ENCODE peak calls at places on chromosome 20, in four cellular contexts. V, C, X and F are unnamed samples.

GRCh38 chr20:14523090-14523489 is 185.7 kb upstream of the FLRT3 start:
- DNase-seq in V (no peak), C (no peak), X (no peak), F (no peak)

GRCh38 chr20:48102821-48103635 is 317.7 kb upstream of the SULF2 start:
- DNase-seq in V (no peak), C (no peak), X (no peak), F (no peak)

GRCh38 chr20:11067359-11067758 is 393.6 kb upstream of the JAG1 start:
- DNase-seq in V (no peak), C (no peak), X (no peak), F (no peak)

GRCh38 chr20:56752274-56752673 is 123.2 kb downstream of the TFAP2C start:
- DNase-seq in V (no peak), C (no peak), X (no peak), F (peak)

GRCh38 chr20:19936801-19937583 is 80.2 kb upstream of the NAA20 start:
- DNase-seq in V (no peak), C (no peak), X (no peak), F (no peak)

GRCh38 chr20:24007758-24008157 is 19.2 kb upstream of the GGTLC1 start:
- DNase-seq in V (no peak), C (no peak), X (no peak), F (no peak)

GRCh38 chr20:21074605-21075336 is 31.4 kb downstream of the LINC00237 start:
- DNase-seq in V (no peak), C (no peak), X (no peak), F (no peak)

GRCh38 chr20:1331101-1331500 is 2.2 kb upstream of the SDCBP2 start:
- DNase-seq in V (no peak), C (no peak), X (no peak), F (no peak)

GRCh38 chr20:9301129-9302072 is 213.0 kb upstream of the LAMP5 start:
- DNase-seq in V (peak), C (no peak), X (no peak), F (peak)

GRCh38 chr20:15976047-15976731 is 597.1 kb downstream of the KIF16B start:
- DNase-seq in V (no peak), C (no peak), X (peak), F (no peak)

GRCh38 chr20:10591956-10592521 is 81.8 kb downstream of the JAG1 start:
- DNase-seq in V (no peak), C (no peak), X (no peak), F (no peak)

GRCh38 chr20:56554869-56555268 is 21.8 kb downstream of the FAM209B start:
- DNase-seq in V (peak), C (peak), X (no peak), F (peak)

GRCh38 chr20:53001502-53002301 is 29.5 kb downstream of the TSHZ2 start:
- DNase-seq in V (no peak), C (no peak), X (no peak), F (no peak)

GRCh38 chr20:10647471-10647870 is 26.3 kb downstream of the JAG1 start:
- DNase-seq in V (peak), C (peak), X (no peak), F (no peak)

GRCh38 chr20:42996141-42996540 is 193.6 kb downstream of the PTPRT start:
- DNase-seq in V (no peak), C (no peak), X (no peak), F (no peak)

GRCh38 chr20:4081396-4081795 is 66.0 kb upstream of the RNF24 start:
- DNase-seq in V (no peak), C (no peak), X (no peak), F (no peak)

GRCh38 chr20:4083103-4083864 is 67.9 kb upstream of the RNF24 start:
- DNase-seq in V (peak), C (no peak), X (no peak), F (no peak)

GRCh38 chr20:4084721-4085120 is 69.4 kb upstream of the RNF24 start:
- DNase-seq in V (no peak), C (no peak), X (no peak), F (no peak)

GRCh38 chr20:4084096-4084495 is 68.7 kb upstream of the RNF24 start:
- DNase-seq in V (no peak), C (no peak), X (no peak), F (no peak)

GRCh38 chr20:4082406-4083102 is 67.2 kb upstream of the RNF24 start:
- DNase-seq in V (peak), C (peak), X (no peak), F (no peak)
- TF ChIP-seq PHF8 in V (no peak), C (no peak), X (no peak), F (no peak)

GRCh38 chr20:58435237-58435636 is 46.2 kb downstream of the VAPB start:
- DNase-seq in V (no peak), C (no peak), X (no peak), F (no peak)

GRCh38 chr20:58439974-58440767 is 51.1 kb downstream of the VAPB start:
- DNase-seq in V (no peak), C (no peak), X (no peak), F (no peak)

GRCh38 chr20:58433759-58434158 is 44.7 kb downstream of the VAPB start:
- DNase-seq in V (no peak), C (peak), X (no peak), F (no peak)

GRCh38 chr20:58438970-58439808 is 50.2 kb downstream of the VAPB start:
- DNase-seq in V (no peak), C (no peak), X (no peak), F (no peak)

GRCh38 chr20:58436868-58437645 is 48.0 kb downstream of the VAPB start:
- DNase-seq in V (peak), C (no peak), X (no peak), F (peak)
- TF ChIP-seq PHF8 in V (no peak), C (no peak), X (no peak), F (no peak)

DNA sequence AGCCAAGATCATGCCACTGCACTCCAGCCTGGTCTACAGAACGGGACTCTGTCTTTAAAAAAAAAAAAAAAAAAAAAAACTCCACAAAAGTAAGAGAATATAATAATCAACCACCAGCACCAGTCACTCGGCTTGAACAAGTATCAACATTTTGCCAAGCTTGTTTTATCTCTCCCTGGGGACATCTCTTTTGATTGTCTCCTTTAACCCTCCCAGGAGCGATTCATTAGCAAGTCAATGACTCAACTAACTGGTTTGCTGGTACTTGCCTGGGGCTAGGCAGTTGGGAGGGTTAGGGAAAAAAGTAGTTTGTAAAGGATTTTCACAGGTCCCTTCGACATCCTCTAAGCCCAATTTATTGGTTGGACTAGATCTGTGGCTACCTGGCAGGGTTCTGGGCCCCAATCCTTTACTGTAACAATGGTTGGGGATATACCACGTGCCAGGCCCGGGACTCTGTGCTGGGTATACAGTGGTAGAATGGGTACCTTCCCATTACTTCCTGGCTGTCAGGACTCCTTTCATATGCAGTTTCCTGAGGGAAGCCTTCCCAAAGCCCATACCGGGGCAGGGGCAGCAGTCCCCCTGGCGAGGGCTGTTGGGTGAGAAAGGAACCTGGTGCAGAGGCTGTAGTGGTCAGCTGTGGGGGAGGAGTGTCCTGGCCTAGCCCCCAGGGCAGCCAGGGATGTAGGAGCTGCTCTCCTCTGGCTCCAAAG is 12.2 kb downstream of the TGIF2 start:
- DNase-seq in V (no peak), C (no peak), X (peak), F (no peak)
- TF ChIP-seq PHF8 in V (no peak), C (no peak), X (no peak), F (no peak)

DNA sequence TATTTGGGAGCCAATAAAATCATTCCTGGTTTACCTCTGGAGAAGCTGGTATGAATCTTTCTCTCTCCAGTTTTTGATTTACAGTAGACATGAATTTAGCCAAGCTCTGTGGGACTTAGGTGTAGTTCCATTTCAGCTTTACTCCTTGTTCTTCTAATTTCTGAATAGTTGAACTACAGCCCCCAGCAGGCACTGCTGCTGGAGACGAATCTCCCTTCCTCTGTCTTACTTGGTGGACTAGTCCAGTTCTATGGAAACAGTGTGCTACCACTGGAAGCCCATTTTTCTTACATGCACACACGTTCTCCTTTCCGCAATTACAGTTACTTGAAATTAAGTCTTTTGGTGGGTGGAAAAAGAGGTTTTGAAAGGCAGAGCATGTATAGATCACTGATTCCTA is 42.3 kb downstream of the RALGAPB start:
- DNase-seq in V (no peak), C (no peak), X (no peak), F (no peak)
- TF ChIP-seq PHF8 in V (no peak), C (no peak), X (no peak), F (no peak)

DNA sequence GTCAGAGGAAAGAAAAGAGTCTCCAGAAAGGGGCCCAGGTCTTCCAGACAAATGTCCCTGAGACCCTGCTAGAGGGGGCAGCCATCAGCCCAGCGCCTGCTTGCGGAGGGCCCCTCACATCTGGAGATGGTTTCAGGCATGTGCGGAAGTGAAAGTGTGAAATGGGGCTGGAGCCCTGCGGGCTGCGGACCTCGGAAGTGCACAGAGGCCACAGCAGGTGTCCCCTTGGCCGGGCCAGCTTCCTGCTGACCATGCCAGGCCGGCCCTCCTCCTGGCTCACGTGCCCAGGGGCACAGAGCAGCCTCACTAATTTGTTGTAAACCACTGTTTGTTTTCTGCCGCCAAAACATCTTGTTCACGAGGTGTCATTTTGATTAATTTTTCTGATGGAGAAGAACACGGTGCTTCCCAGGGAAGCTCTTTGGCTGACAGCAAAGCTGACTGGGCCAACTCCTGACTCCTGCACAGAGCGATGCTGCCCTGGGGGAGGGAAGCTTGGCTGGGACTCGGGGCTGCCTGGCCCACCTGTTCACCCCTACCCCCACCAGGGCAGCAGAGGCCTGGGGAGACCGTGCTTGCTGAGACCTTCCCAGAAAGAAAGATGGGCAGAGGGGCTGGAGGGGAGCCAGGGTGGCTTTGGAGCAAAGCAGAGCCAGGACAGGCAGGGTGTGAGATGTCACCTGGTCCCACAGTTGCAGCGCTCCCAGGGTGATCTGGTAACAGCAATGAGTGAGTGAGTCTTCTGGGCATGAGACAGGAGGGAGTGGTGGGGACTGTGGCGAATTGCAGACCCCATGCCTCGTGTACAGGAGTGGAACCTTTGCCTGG is 54.2 kb downstream of the BCAS4 start:
- DNase-seq in V (no peak), C (no peak), X (no peak), F (no peak)
- TF ChIP-seq PHF8 in V (no peak), C (no peak), X (no peak), F (no peak)

GRCh38 chr20:59804347-59804746 is 129.1 kb downstream of the SYCP2 start:
- DNase-seq in V (no peak), C (no peak), X (no peak), F (no peak)

GRCh38 chr20:59805266-59805665 is 128.2 kb downstream of the SYCP2 start:
- DNase-seq in V (no peak), C (no peak), X (no peak), F (no peak)

GRCh38 chr20:59802018-59802417 is 131.4 kb downstream of the SYCP2 start:
- DNase-seq in V (no peak), C (no peak), X (no peak), F (no peak)

GRCh38 chr20:59802471-59803221 is 130.8 kb downstream of the SYCP2 start:
- DNase-seq in V (no peak), C (no peak), X (no peak), F (no peak)

DNA sequence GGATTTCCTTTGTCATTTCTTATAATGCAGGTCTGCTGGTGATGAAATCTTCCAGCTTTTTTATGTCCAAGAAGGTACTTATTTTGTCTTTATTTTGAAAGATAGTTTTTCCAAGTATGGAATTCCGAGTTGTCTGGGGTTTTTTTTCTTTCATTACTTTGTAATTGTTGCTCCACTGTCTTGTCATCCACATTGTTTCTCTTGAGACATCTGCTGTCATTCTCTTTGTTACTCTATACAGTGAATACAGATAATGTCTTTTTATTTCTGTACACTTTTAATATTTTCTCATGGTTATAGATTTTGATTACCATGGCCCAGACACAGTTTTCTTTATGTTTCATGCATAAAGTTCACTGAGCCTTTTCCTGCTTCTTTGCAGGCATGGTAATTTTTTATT is 133.1 kb downstream of the SYCP2 start:
- DNase-seq in V (no peak), C (no peak), X (no peak), F (no peak)
- TF ChIP-seq PHF8 in V (no peak), C (no peak), X (no peak), F (no peak)

GRCh38 chr20:54133434-54134427 is 40.1 kb downstream of the CYP24A1 start:
- DNase-seq in V (peak), C (no peak), X (no peak), F (no peak)
- TF ChIP-seq PHF8 in V (no peak), C (no peak), X (no peak), F (no peak)

GRCh38 chr20:49693435-49694171 is 20.1 kb downstream of the B4GALT5 start:
- DNase-seq in V (no peak), C (no peak), X (no peak), F (no peak)
- TF ChIP-seq PHF8 in V (no peak), C (no peak), X (no peak), F (no peak)